ENCODE peak calls at places on chromosomes 6 and 20, in eight cellular contexts. O is activated naive CD8-positive, alpha-beta T cell treated with anti-CD3 and anti-CD28 coated beads, Interleukin-2, amount 50 U/mL, for 24 hours; E is EH; R is ecto neural progenitor cell; Y is HS-5; U is uterus; N is activated T-cell treated with anti-CD3 and anti-CD28 coated beads for 1 hour; S is heart right ventricle. B is an unnamed sample.

GRCh38 chr20:45378191-45378590 is at the start of gene TP53TG5:
- DNase-seq in O (no peak), E (no peak), R (no peak), Y (no peak), U (no peak), N (no peak), S (no peak), B (no peak)

GRCh38 chr20:50360218-50360672 is 149.9 kb upstream of the PTPN1 start:
- DNase-seq in O (no peak), E (no peak), R (no peak), Y (no peak), U (no peak), N (no peak), S (no peak), B (no peak)

GRCh38 chr6:161922631-161923119 is 648.8 kb upstream of the AGPAT4 start:
- DNase-seq in O (peak), E (no peak), R (no peak), Y (peak), U (no peak), N (no peak), S (peak), B (no peak)

GRCh38 chr20:63846128-63846771 is 15.0 kb upstream of the ABHD16B start:
- DNase-seq in O (no peak), E (peak), R (peak), Y (no peak), U (no peak), N (no peak), S (peak), B (no peak)

GRCh38 chr6:117907600-117908245 is 659 bp downstream of the SLC35F1 start:
- DNase-seq in O (no peak), E (no peak), R (peak), Y (no peak), U (no peak), N (no peak), S (peak), B (no peak)

GRCh38 chr6:41689171-41690008 is 46.0 kb downstream of the TFEB start:
- DNase-seq in O (no peak), E (peak), R (no peak), Y (no peak), U (no peak), N (no peak), S (no peak), B (no peak)

GRCh38 chr20:25011261-25011660 is 18.7 kb upstream of the APMAP start:
- DNase-seq in O (no peak), E (no peak), R (no peak), Y (no peak), U (no peak), N (no peak), S (no peak), B (no peak)

GRCh38 chr6:106746660-106747059 is 117.3 kb downstream of the QRSL1 start:
- DNase-seq in O (no peak), E (peak), R (no peak), Y (peak), U (no peak), N (no peak), S (no peak), B (no peak)

GRCh38 chr6:56730663-56731529 is 88.2 kb upstream of the DST start:
- DNase-seq in O (no peak), E (peak), R (no peak), Y (no peak), U (no peak), N (no peak), S (no peak), B (no peak)

GRCh38 chr20:63461364-63461763 is 11.1 kb downstream of the KCNQ2 start:
- DNase-seq in O (no peak), E (peak), R (peak), Y (no peak), U (no peak), N (no peak), S (no peak), B (no peak)

GRCh38 chr6:26427093-26427809 is 13.1 kb upstream of the BTN3A3 start:
- DNase-seq in O (no peak), E (no peak), R (no peak), Y (no peak), U (no peak), N (no peak), S (no peak), B (no peak)

GRCh38 chr6:118968416-118968815 is 33.5 kb upstream of the MCM9 start:
- DNase-seq in O (no peak), E (peak), R (no peak), Y (peak), U (no peak), N (no peak), S (no peak), B (no peak)

GRCh38 chr6:139713911-139714527 is 339.6 kb upstream of the CITED2 start:
- DNase-seq in O (no peak), E (peak), R (no peak), Y (no peak), U (no peak), N (no peak), S (no peak), B (no peak)